ENCODE peak calls at places on chromosomes 13 and 19, in four cellular contexts. U is stimulated activated CD8-positive, alpha-beta memory T cell treated with anti-CD3 and anti-CD28 coated beads, Interleukin-4, amount 100 ng/mL, for 24 hours; E is coronary artery; L is T-helper 2 cell. N is an unnamed sample.

GRCh38 chr19:51122112-51122981 is 2.4 kb upstream of the SIGLEC9 start:
- DNase-seq in U (no peak), E (no peak), L (no peak), N (no peak)

GRCh38 chr19:55132453-55133129 is 15.2 kb upstream of the PPP1R12C start:
- DNase-seq in U (no peak), E (no peak), L (no peak), N (no peak)

GRCh38 chr13:40503026-40503425 is 163.4 kb downstream of the FOXO1 start:
- DNase-seq in U (no peak), E (no peak), L (no peak), N (no peak)

GRCh38 chr19:56148096-56148495 is 7.0 kb downstream of the ZNF444 start:
- DNase-seq in U (no peak), E (no peak), L (no peak), N (no peak)

GRCh38 chr13:33341861-33342452 is 56.4 kb upstream of the STARD13 start:
- DNase-seq in U (no peak), E (no peak), L (no peak), N (no peak)

GRCh38 chr13:29849731-29850212 is 645 bp downstream of the UBL3 start:
- DNase-seq in U (no peak), E (peak), L (peak), N (peak)

GRCh38 chr19:45173816-45174215 is 4.2 kb downstream of the TRAPPC6A start:
- DNase-seq in U (no peak), E (no peak), L (no peak), N (no peak)

GRCh38 chr19:33393286-33394005 is 19.9 kb downstream of the CEBPG start:
- DNase-seq in U (no peak), E (no peak), L (no peak), N (no peak)

GRCh38 chr13:35144496-35144895 is 202.4 kb downstream of the NBEA start:
- DNase-seq in U (no peak), E (no peak), L (no peak), N (no peak)

GRCh38 chr13:24228852-24229458 is 68.4 kb downstream of the SPATA13 start:
- DNase-seq in U (no peak), E (no peak), L (no peak), N (no peak)

GRCh38 chr19:29660835-29661234 is 4.4 kb upstream of the PLEKHF1 start:
- DNase-seq in U (peak), E (no peak), L (no peak), N (peak)

GRCh38 chr13:59425211-59425721 is 738.5 kb downstream of the DIAPH3 start:
- DNase-seq in U (no peak), E (no peak), L (no peak), N (no peak)

GRCh38 chr19:53571339-53571738 is 33.4 kb downstream of the ZNF331 start:
- DNase-seq in U (no peak), E (peak), L (no peak), N (no peak)

GRCh38 chr19:7734220-7735203 is 2.6 kb upstream of the CLEC4G start:
- DNase-seq in U (no peak), E (no peak), L (no peak), N (no peak)

GRCh38 chr19:39212377-39212742 is 8.3 kb upstream of the SYCN start:
- DNase-seq in U (peak), E (no peak), L (no peak), N (peak)

GRCh38 chr13:96532804-96533203 is 442.9 kb downstream of the HS6ST3 start:
- DNase-seq in U (no peak), E (no peak), L (no peak), N (no peak)

GRCh38 chr13:113837554-113838355 is 26.1 kb downstream of the GAS6 start:
- DNase-seq in U (no peak), E (peak), L (no peak), N (no peak)

GRCh38 chr13:35927554-35927953 is 203.6 kb downstream of the DCLK1 start:
- DNase-seq in U (no peak), E (no peak), L (no peak), N (no peak)

GRCh38 chr13:113861433-113862030 is 2.3 kb downstream of the GAS6 start:
- DNase-seq in U (no peak), E (peak), L (no peak), N (no peak)

GRCh38 chr13:29591310-29591709 is 4.2 kb downstream of the SLC7A1 start:
- DNase-seq in U (no peak), E (no peak), L (no peak), N (no peak)

GRCh38 chr19:18464646-18465045 is 26.7 kb upstream of the ISYNA1 start:
- DNase-seq in U (no peak), E (peak), L (no peak), N (no peak)

GRCh38 chr13:110419391-110419791 is 112.3 kb downstream of the COL4A2 start:
- DNase-seq in U (no peak), E (peak), L (no peak), N (no peak)

GRCh38 chr19:19547674-19548345 is 9.7 kb downstream of the CILP2 start:
- DNase-seq in U (no peak), E (no peak), L (no peak), N (no peak)

GRCh38 chr19:33064117-33064777 is 441 bp downstream of the RHPN2 start:
- DNase-seq in U (peak), E (no peak), L (no peak), N (peak)

N was measured in stimulated activated naive CD4-positive, alpha-beta T cell.